ENCODE peak calls at places on chromosomes 12 and 14, in four cellular contexts. One of them, this sample, is unnamed. For H3K9me3, the result is how much of the 10 kb centered on the place peaks cover.

GRCh38 chr14:60643443-60644402 is 5.6 kb downstream of the SIX1 start:
- DNase-seq in lung: no peak
- DNase-seq in BE2C: no peak
- DNase-seq in CD4-positive, CD25-positive, alpha-beta regulatory T cell: no peak
- DNase-seq in this sample: no peak

GRCh38 chr12:4026476-4026875 is 153.3 kb upstream of the PARP11 start:
- DNase-seq in lung: no peak
- DNase-seq in CD4-positive, CD25-positive, alpha-beta regulatory T cell: no peak
- DNase-seq in BE2C: no peak
- DNase-seq in this sample: no peak

GRCh38 chr14:66539034-66539433 is 31.1 kb downstream of the GPHN start:
- DNase-seq in CD4-positive, CD25-positive, alpha-beta regulatory T cell: no peak
- DNase-seq in lung: no peak
- DNase-seq in BE2C: no peak
- DNase-seq in this sample: no peak

GRCh38 chr14:61644834-61645233 is 50.5 kb upstream of the HIF1A start:
- DNase-seq in CD4-positive, CD25-positive, alpha-beta regulatory T cell: no peak
- DNase-seq in BE2C: peak
- DNase-seq in lung: no peak
- DNase-seq in this sample: no peak

GRCh38 chr12:113174461-113175384 is 10.6 kb downstream of the DDX54 start:
- DNase-seq in lung: peak
- DNase-seq in CD4-positive, CD25-positive, alpha-beta regulatory T cell: peak
- DNase-seq in BE2C: peak
- DNase-seq in this sample: no peak

GRCh38 chr14:69901113-69901951 is 22.1 kb downstream of the SMOC1 start:
- DNase-seq in BE2C: no peak
- DNase-seq in lung: no peak
- DNase-seq in CD4-positive, CD25-positive, alpha-beta regulatory T cell: no peak
- DNase-seq in this sample: no peak

GRCh38 chr14:94011795-94012194 is 14.3 kb upstream of the OTUB2 start:
- DNase-seq in BE2C: no peak
- DNase-seq in CD4-positive, CD25-positive, alpha-beta regulatory T cell: no peak
- DNase-seq in lung: no peak
- DNase-seq in this sample: no peak

GRCh38 chr12:105580841-105581352 is 250.4 kb downstream of the C12orf75 start:
- DNase-seq in BE2C: no peak
- DNase-seq in lung: peak
- DNase-seq in CD4-positive, CD25-positive, alpha-beta regulatory T cell: no peak
- DNase-seq in this sample: no peak

GRCh38 chr14:51636109-51636508 is 15.6 kb upstream of the FRMD6 start:
- DNase-seq in BE2C: no peak
- DNase-seq in CD4-positive, CD25-positive, alpha-beta regulatory T cell: no peak
- DNase-seq in lung: no peak
- DNase-seq in this sample: no peak

GRCh38 chr14:80549141-80549540 is 337.8 kb upstream of the DIO2 start:
- DNase-seq in BE2C: no peak
- DNase-seq in CD4-positive, CD25-positive, alpha-beta regulatory T cell: no peak
- DNase-seq in lung: no peak
- DNase-seq in this sample: no peak

GRCh38 chr12:49912846-49913245 is 9.1 kb upstream of the FAIM2 start:
- DNase-seq in lung: no peak
- DNase-seq in BE2C: no peak
- DNase-seq in CD4-positive, CD25-positive, alpha-beta regulatory T cell: no peak
- DNase-seq in this sample: no peak

GRCh38 chr14:64692597-64693350 is 11.4 kb upstream of the PLEKHG3 start:
- DNase-seq in BE2C: no peak
- DNase-seq in CD4-positive, CD25-positive, alpha-beta regulatory T cell: no peak
- DNase-seq in lung: no peak
- DNase-seq in this sample: no peak

GRCh38 chr12:27751386-27752047 is 28.5 kb upstream of the KLHL42 start:
- DNase-seq in lung: no peak
- DNase-seq in BE2C: peak
- DNase-seq in CD4-positive, CD25-positive, alpha-beta regulatory T cell: no peak
- DNase-seq in this sample: no peak

GRCh38 chr12:12091977-12092663 is 21.4 kb downstream of the BCL2L14 start:
- DNase-seq in CD4-positive, CD25-positive, alpha-beta regulatory T cell: no peak
- DNase-seq in lung: no peak
- DNase-seq in BE2C: peak
- DNase-seq in this sample: no peak

DNA sequence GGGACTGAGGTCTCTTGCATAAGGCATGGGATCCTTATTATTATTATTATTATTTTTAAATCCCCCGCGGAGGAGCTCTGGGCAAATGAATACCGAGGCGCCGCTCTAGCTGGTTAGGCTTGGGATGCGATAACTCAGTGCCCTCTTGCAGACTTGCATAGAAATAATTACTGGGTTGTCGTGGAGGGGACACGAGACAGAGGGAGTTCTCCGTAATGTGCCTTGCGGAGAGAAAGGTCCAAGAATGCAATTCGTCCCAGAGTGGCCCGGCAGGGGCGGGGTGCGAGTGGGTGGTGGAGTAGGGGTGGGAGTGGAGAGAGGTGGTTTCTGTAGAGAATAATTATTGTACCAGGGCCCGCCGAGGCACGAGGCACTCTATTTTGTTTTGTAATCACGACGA is 2.5 kb upstream of the TBX5 start:
- DNase-seq in CD4-positive, CD25-positive, alpha-beta regulatory T cell: no peak
- DNase-seq in lung: no peak
- DNase-seq in BE2C: no peak
- DNase-seq in this sample: no peak
- H3K4me3 ChIP-seq in CD4-positive, CD25-positive, alpha-beta regulatory T cell: no peak
- H3K4me3 ChIP-seq in lung: peak
- H3K4me3 ChIP-seq in BE2C: no peak
- H3K4me3 ChIP-seq in this sample: peak

GRCh38 chr14:77989441-77989891 is 180.7 kb upstream of the NRXN3 start:
- DNase-seq in lung: no peak
- DNase-seq in BE2C: no peak
- DNase-seq in CD4-positive, CD25-positive, alpha-beta regulatory T cell: no peak
- DNase-seq in this sample: no peak
- H3K9me3 ChIP-seq in lung: under half
- H3K9me3 ChIP-seq in BE2C: under half
- H3K9me3 ChIP-seq in CD4-positive, CD25-positive, alpha-beta regulatory T cell: under half
- H3K9me3 ChIP-seq in this sample: under half

GRCh38 chr12:19026637-19027508 is 102.7 kb upstream of the PLEKHA5 start:
- DNase-seq in lung: no peak
- DNase-seq in BE2C: no peak
- DNase-seq in CD4-positive, CD25-positive, alpha-beta regulatory T cell: no peak
- DNase-seq in this sample: no peak
- H3K4me3 ChIP-seq in lung: no peak
- H3K4me3 ChIP-seq in BE2C: no peak
- H3K4me3 ChIP-seq in CD4-positive, CD25-positive, alpha-beta regulatory T cell: no peak
- H3K4me3 ChIP-seq in this sample: no peak

DNA sequence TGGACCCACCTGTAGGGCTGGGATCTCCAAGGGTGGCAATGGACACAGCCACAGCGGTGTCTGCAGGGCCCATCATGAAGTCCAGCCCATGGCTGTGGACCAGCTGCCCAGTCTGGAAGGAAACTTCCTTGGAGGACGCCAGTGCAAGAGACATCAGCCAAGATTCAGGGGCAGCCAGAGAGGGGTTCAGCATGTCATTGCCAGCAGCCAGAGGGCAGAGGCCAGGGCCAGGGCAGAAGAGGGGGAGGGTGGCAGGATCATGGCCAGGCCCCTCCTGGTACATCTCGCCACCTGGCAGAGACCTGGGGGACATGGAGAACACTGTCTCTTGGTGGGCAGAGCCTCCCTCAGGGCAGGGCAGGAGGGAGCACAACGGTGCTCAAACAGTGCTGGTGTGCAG is 10.2 kb downstream of the ANHX start:
- DNase-seq in CD4-positive, CD25-positive, alpha-beta regulatory T cell: no peak
- DNase-seq in lung: no peak
- DNase-seq in BE2C: no peak
- DNase-seq in this sample: no peak
- H3K9me3 ChIP-seq in CD4-positive, CD25-positive, alpha-beta regulatory T cell: half or more
- H3K9me3 ChIP-seq in lung: under half
- H3K9me3 ChIP-seq in BE2C: under half
- H3K9me3 ChIP-seq in this sample: under half

DNA sequence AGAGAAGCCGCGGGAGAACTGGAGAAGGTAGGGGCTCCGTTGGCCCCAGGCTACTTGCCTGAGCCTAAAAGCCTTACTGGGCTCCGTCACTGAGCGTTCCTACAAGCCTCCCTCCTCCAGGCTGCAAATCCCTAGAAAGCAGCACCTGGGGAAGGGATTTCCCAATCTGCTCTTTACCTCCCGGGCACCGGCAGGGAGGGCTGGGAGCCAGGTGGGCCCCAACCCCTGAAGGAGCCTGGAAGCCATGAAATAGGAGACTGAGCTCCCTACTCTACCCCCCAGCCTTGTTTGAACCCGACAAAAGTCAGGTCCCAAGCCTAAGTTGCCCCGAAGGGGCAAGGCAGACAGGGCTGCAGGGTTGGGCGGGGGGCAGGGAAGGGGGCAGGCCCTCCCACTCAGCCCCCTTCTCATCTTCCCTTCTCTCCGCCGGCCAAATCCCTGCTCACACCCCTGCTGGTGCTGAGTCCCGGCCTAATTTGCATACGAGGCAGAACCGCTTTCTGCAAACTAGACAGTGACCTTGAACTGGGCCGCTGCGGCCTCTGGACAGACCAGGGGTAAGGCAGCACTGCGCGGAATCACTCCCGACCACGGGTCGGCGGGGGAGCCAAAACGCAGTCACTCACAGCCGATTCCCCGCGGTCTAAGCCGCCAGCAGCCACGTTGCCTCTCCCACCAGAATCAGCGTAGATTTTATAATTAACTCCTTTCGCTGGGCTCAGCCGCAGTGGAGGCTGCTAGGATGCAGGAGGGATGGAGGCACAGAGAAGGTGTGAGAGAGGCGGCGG is 3.7 kb upstream of the HOXC12 start:
- DNase-seq in CD4-positive, CD25-positive, alpha-beta regulatory T cell: no peak
- DNase-seq in BE2C: no peak
- DNase-seq in lung: no peak
- DNase-seq in this sample: no peak
- H3K4me3 ChIP-seq in CD4-positive, CD25-positive, alpha-beta regulatory T cell: no peak
- H3K4me3 ChIP-seq in BE2C: no peak
- H3K4me3 ChIP-seq in lung: no peak
- H3K4me3 ChIP-seq in this sample: no peak

DNA sequence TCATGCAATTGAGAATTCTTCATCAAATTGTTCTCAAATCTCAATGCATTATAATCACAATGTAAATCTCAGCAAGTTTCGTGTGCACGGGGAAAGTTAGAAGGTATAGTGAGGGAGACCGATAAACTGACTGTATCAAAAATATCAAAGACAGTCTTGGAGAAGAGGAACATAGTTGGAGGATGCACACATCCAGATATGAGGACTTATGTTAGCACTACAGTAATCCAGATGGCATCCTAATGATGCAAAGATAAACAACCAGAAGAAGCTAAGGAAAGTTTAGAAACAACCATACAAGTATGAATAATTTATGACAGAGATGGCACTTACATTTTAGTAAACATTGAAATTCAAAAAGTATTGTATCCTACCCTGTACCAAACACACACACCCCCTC is 760.1 kb downstream of the RPS29 start:
- DNase-seq in BE2C: no peak
- DNase-seq in CD4-positive, CD25-positive, alpha-beta regulatory T cell: no peak
- DNase-seq in lung: no peak
- DNase-seq in this sample: no peak
- H3K9me3 ChIP-seq in BE2C: under half
- H3K9me3 ChIP-seq in CD4-positive, CD25-positive, alpha-beta regulatory T cell: under half
- H3K9me3 ChIP-seq in lung: under half
- H3K9me3 ChIP-seq in this sample: under half

DNA sequence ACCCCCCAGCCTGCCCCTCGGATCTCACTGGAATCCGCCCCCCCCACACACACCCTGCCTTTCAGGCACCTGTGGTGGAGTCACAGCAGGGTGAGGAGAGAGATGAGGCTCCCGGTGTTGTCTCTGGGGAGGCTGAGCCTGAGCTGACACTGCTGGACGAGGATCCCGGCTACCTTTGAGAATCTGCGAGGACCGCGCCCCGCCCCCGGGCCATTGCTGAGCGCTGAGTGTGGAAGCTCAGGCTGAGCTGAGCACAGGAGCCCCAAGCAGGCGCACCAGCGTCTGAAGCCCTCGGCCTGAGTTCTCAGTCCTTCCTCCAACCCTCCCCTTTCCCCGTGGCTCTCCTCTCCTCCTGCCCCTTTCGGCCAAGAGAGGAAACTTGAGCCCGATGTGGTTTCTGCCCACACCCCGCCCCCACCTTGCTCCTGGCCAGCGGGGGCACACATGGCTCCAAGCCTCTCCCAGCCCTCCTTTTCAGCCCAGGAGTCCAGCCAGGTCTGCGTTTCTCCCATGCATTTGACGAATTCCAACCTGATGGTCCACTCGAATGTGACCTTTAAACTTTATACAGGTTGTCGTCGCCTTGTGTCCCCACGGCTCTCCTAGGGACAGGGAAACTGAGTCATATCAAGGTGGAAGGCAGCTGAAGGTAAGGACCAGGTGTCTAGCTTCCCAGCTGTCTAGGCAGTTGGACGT is at the start of gene NFE2:
- DNase-seq in BE2C: peak
- DNase-seq in lung: peak
- DNase-seq in CD4-positive, CD25-positive, alpha-beta regulatory T cell: no peak
- DNase-seq in this sample: no peak
- H3K4me3 ChIP-seq in BE2C: peak
- H3K4me3 ChIP-seq in lung: no peak
- H3K4me3 ChIP-seq in CD4-positive, CD25-positive, alpha-beta regulatory T cell: no peak
- H3K4me3 ChIP-seq in this sample: peak

This sample was measured in thoracic aorta.